ENCODE peak calls at places on chromosomes 16 and 17, in five cellular contexts. W, C, S, G and M are unnamed samples.

GRCh38 chr16:66977341-66978113 is 10.9 kb upstream of the CES4A start:
- DNase-seq in W (peak; percentile 88), C (peak; percentile 60), S (peak; percentile 63), G (peak; percentile 77), M (peak; percentile 90)

GRCh38 chr16:53893731-53894435 is 189.9 kb downstream of the FTO start:
- DNase-seq in W (no peak), C (peak; percentile 92), S (no peak), G (peak; percentile 64), M (no peak)

GRCh38 chr17:46930083-46930482 is 7.1 kb downstream of the GOSR2 start:
- DNase-seq in W (no peak), C (no peak), S (no peak), G (no peak), M (no peak)

GRCh38 chr16:81175325-81175891 is 63.1 kb upstream of the BCO1 start:
- DNase-seq in W (no peak), C (peak; percentile 70), S (no peak), G (no peak), M (no peak)

GRCh38 chr16:4320571-4321137 is 4.8 kb downstream of the GLIS2 start:
- DNase-seq in W (no peak), C (no peak), S (no peak), G (no peak), M (no peak)

GRCh38 chr17:33667052-33667509 is 374.0 kb upstream of the ASIC2 start:
- DNase-seq in W (no peak), C (no peak), S (peak; percentile 78), G (peak; percentile 33), M (no peak)

GRCh38 chr16:54424043-54424451 is 137.5 kb upstream of the IRX3 start:
- DNase-seq in W (no peak), C (no peak), S (no peak), G (no peak), M (no peak)

GRCh38 chr16:58842156-58842555 is 108.0 kb upstream of the GOT2 start:
- DNase-seq in W (no peak), C (no peak), S (no peak), G (no peak), M (no peak)

GRCh38 chr17:28113269-28113668 is 70.8 kb downstream of the NLK start:
- DNase-seq in W (no peak), C (no peak), S (no peak), G (no peak), M (no peak)